ENCODE peak calls at places on chromosomes 2 and 18, in six cellular contexts. G, P, D, B, K and V are unnamed samples.

GRCh38 chr2:215832791-215833190 is 180.6 kb downstream of the MREG start:
- DNase-seq in P (no peak), G (no peak), B (no peak), K (no peak), D (no peak), V (no peak)

GRCh38 chr2:47264686-47265085 is 109.6 kb upstream of the STPG4 start:
- DNase-seq in B (no peak), P (no peak), G (no peak), D (no peak), K (no peak), V (no peak)

GRCh38 chr2:36695746-36696415 is 626 bp upstream of the VIT start:
- DNase-seq in G (peak; percentile 52), P (no peak), D (peak; percentile 67), B (no peak), K (no peak), V (no peak)

GRCh38 chr2:44706584-44707553 is 234.6 kb upstream of the SIX3 start:
- DNase-seq in K (no peak), D (no peak), G (no peak), B (no peak), P (no peak), V (no peak)

GRCh38 chr2:201786471-201786870 is 5.7 kb upstream of the ALS2 start:
- DNase-seq in G (no peak), K (no peak), B (no peak), D (no peak), P (no peak), V (no peak)

GRCh38 chr2:207230261-207231105 is 64.7 kb upstream of the KLF7 start:
- DNase-seq in P (no peak), D (peak; percentile 80), B (no peak), G (no peak), K (no peak), V (peak; percentile 56)

GRCh38 chr18:72342933-72343332 is 201.2 kb downstream of the CBLN2 start:
- DNase-seq in B (no peak), P (no peak), D (no peak), G (no peak), K (no peak), V (no peak)

GRCh38 chr2:85277416-85278158 is 50.2 kb downstream of the TGOLN2 start:
- DNase-seq in P (no peak), D (no peak), B (no peak), K (no peak), G (peak; percentile 70), V (no peak)

GRCh38 chr2:46389417-46389916 is 89.9 kb upstream of the TMEM247 start:
- DNase-seq in D (peak; percentile 37), P (no peak), K (no peak), B (no peak), G (no peak), V (peak; percentile 33)

GRCh38 chr2:57864926-57865325 is 181.7 kb upstream of the VRK2 start:
- DNase-seq in B (no peak), K (no peak), P (no peak), D (no peak), G (no peak), V (no peak)

GRCh38 chr18:36650206-36650605 is 178.6 kb downstream of the TPGS2 start:
- DNase-seq in D (no peak), B (no peak), K (no peak), G (no peak), P (no peak), V (no peak)

GRCh38 chr2:527581-527980 is 149.6 kb downstream of the TMEM18 start:
- DNase-seq in K (no peak), P (no peak), D (peak; percentile 70), G (no peak), B (no peak), V (no peak)

GRCh38 chr2:105582952-105583660 is 161.6 kb upstream of the NCK2 start:
- DNase-seq in B (no peak), D (no peak), P (no peak), G (no peak), K (no peak), V (no peak)

GRCh38 chr2:121776885-121777698 is 21.6 kb downstream of the TSN start:
- DNase-seq in K (no peak), G (no peak), P (no peak), B (no peak), D (no peak), V (no peak)

GRCh38 chr2:44247924-44248323 is 27.4 kb upstream of the SLC3A1 start:
- DNase-seq in K (no peak), B (no peak), G (no peak), D (peak; percentile 81), P (no peak), V (no peak)

GRCh38 chr2:229261076-229261475 is 10.0 kb downstream of the PID1 start:
- DNase-seq in B (no peak), K (no peak), P (no peak), G (no peak), D (no peak), V (no peak)

GRCh38 chr2:229701716-229702115 is 12.6 kb downstream of the DNER start:
- DNase-seq in P (no peak), K (no peak), G (no peak), B (no peak), D (no peak), V (no peak)

GRCh38 chr18:12334280-12335262 is 26.5 kb downstream of the TUBB6 start:
- DNase-seq in K (no peak), P (no peak), D (peak; percentile 64), B (no peak), G (no peak), V (no peak)

GRCh38 chr2:235468978-235469694 is 24.7 kb upstream of the AGAP1 start:
- DNase-seq in D (peak; percentile 53), P (no peak), G (peak; percentile 87), B (no peak), K (no peak), V (no peak)